ENCODE peak calls at places on chromosomes 16 and 17, in nine cellular contexts. One of them, this sample, is unnamed. For H4K20me1, the result is how much of the 10 kb centered on the place peaks cover.

GRCh38 chr17:82106697-82107305 is 8.8 kb upstream of the FASN start:
- DNase-seq in astrocyte: no peak
- DNase-seq in PC-9: no peak
- DNase-seq in HCT116: no peak
- DNase-seq in endothelial cell of umbilical vein: no peak
- DNase-seq in GM23248: no peak
- DNase-seq in fibroblast of lung: no peak
- DNase-seq in neural progenitor cell: no peak
- DNase-seq in PC-3: no peak
- DNase-seq in this sample: no peak

GRCh38 chr16:47699090-47699489 is 238.0 kb downstream of the PHKB start:
- DNase-seq in neural progenitor cell: no peak
- DNase-seq in PC-3: no peak
- DNase-seq in PC-9: no peak
- DNase-seq in astrocyte: no peak
- DNase-seq in endothelial cell of umbilical vein: no peak
- DNase-seq in GM23248: no peak
- DNase-seq in fibroblast of lung: no peak
- DNase-seq in HCT116: no peak
- DNase-seq in this sample: no peak

GRCh38 chr17:4901648-4902344 is 1.1 kb downstream of the CHRNE start:
- DNase-seq in PC-9: no peak
- DNase-seq in neural progenitor cell: no peak
- DNase-seq in endothelial cell of umbilical vein: peak
- DNase-seq in HCT116: no peak
- DNase-seq in fibroblast of lung: no peak
- DNase-seq in GM23248: no peak
- DNase-seq in astrocyte: no peak
- DNase-seq in PC-3: no peak
- DNase-seq in this sample: no peak

GRCh38 chr16:2720063-2720455 is at the start of gene PRSS27:
- DNase-seq in GM23248: no peak
- DNase-seq in neural progenitor cell: peak
- DNase-seq in PC-3: no peak
- DNase-seq in fibroblast of lung: no peak
- DNase-seq in PC-9: peak
- DNase-seq in HCT116: no peak
- DNase-seq in astrocyte: no peak
- DNase-seq in endothelial cell of umbilical vein: no peak
- DNase-seq in this sample: no peak

GRCh38 chr17:4161179-4161559 is 18.2 kb downstream of the CYB5D2 start:
- DNase-seq in HCT116: no peak
- DNase-seq in neural progenitor cell: no peak
- DNase-seq in endothelial cell of umbilical vein: peak
- DNase-seq in PC-9: peak
- DNase-seq in fibroblast of lung: peak
- DNase-seq in GM23248: peak
- DNase-seq in astrocyte: peak
- DNase-seq in PC-3: peak
- DNase-seq in this sample: peak

GRCh38 chr16:72886366-72886974 is 161.5 kb downstream of the ZFHX3 start:
- DNase-seq in PC-3: no peak
- DNase-seq in endothelial cell of umbilical vein: no peak
- DNase-seq in fibroblast of lung: no peak
- DNase-seq in PC-9: peak
- DNase-seq in neural progenitor cell: no peak
- DNase-seq in astrocyte: no peak
- DNase-seq in HCT116: no peak
- DNase-seq in GM23248: no peak
- DNase-seq in this sample: peak

GRCh38 chr17:1298616-1299015 is 19.2 kb downstream of the TRARG1 start:
- DNase-seq in endothelial cell of umbilical vein: no peak
- DNase-seq in PC-9: peak
- DNase-seq in HCT116: no peak
- DNase-seq in neural progenitor cell: peak
- DNase-seq in GM23248: peak
- DNase-seq in PC-3: no peak
- DNase-seq in astrocyte: no peak
- DNase-seq in fibroblast of lung: no peak
- DNase-seq in this sample: no peak

GRCh38 chr16:10988164-10988803 is 43.9 kb downstream of the CLEC16A start:
- DNase-seq in astrocyte: no peak
- DNase-seq in GM23248: peak
- DNase-seq in PC-3: peak
- DNase-seq in neural progenitor cell: peak
- DNase-seq in fibroblast of lung: no peak
- DNase-seq in endothelial cell of umbilical vein: no peak
- DNase-seq in PC-9: peak
- DNase-seq in HCT116: no peak
- DNase-seq in this sample: no peak

GRCh38 chr17:82713015-82713723 is 3.3 kb upstream of the FN3KRP start:
- DNase-seq in neural progenitor cell: no peak
- DNase-seq in astrocyte: no peak
- DNase-seq in PC-3: no peak
- DNase-seq in HCT116: no peak
- DNase-seq in GM23248: no peak
- DNase-seq in endothelial cell of umbilical vein: no peak
- DNase-seq in fibroblast of lung: no peak
- DNase-seq in PC-9: no peak
- DNase-seq in this sample: no peak

GRCh38 chr17:34579017-34579946 is at the start of gene TMEM132E:
- DNase-seq in endothelial cell of umbilical vein: peak
- DNase-seq in PC-3: no peak
- DNase-seq in fibroblast of lung: peak
- DNase-seq in GM23248: peak
- DNase-seq in astrocyte: peak
- DNase-seq in HCT116: no peak
- DNase-seq in neural progenitor cell: peak
- DNase-seq in PC-9: no peak
- DNase-seq in this sample: peak

GRCh38 chr17:4594406-4595349 is 10.3 kb downstream of the SMTNL2 start:
- DNase-seq in PC-3: no peak
- DNase-seq in PC-9: no peak
- DNase-seq in HCT116: no peak
- DNase-seq in endothelial cell of umbilical vein: no peak
- DNase-seq in neural progenitor cell: peak
- DNase-seq in fibroblast of lung: no peak
- DNase-seq in GM23248: no peak
- DNase-seq in astrocyte: no peak
- DNase-seq in this sample: no peak

GRCh38 chr17:76957600-76958464 is 89.6 kb downstream of the MGAT5B start:
- DNase-seq in neural progenitor cell: peak
- DNase-seq in fibroblast of lung: no peak
- DNase-seq in HCT116: no peak
- DNase-seq in GM23248: peak
- DNase-seq in astrocyte: peak
- DNase-seq in PC-9: no peak
- DNase-seq in PC-3: no peak
- DNase-seq in endothelial cell of umbilical vein: no peak
- DNase-seq in this sample: no peak

GRCh38 chr16:14460726-14461125 is 169.3 kb downstream of the PARN start:
- DNase-seq in endothelial cell of umbilical vein: no peak
- DNase-seq in HCT116: no peak
- DNase-seq in neural progenitor cell: no peak
- DNase-seq in fibroblast of lung: no peak
- DNase-seq in GM23248: no peak
- DNase-seq in PC-9: no peak
- DNase-seq in astrocyte: no peak
- DNase-seq in PC-3: no peak
- DNase-seq in this sample: no peak
- H3K4me2 ChIP-seq in endothelial cell of umbilical vein: no peak
- H3K4me2 ChIP-seq in HCT116: no peak
- H3K4me2 ChIP-seq in neural progenitor cell: no peak
- H3K4me2 ChIP-seq in fibroblast of lung: no peak
- H3K4me2 ChIP-seq in GM23248: no peak
- H3K4me2 ChIP-seq in PC-9: no peak
- H3K4me2 ChIP-seq in astrocyte: no peak
- H3K4me2 ChIP-seq in PC-3: no peak
- H3K4me2 ChIP-seq in this sample: no peak

DNA sequence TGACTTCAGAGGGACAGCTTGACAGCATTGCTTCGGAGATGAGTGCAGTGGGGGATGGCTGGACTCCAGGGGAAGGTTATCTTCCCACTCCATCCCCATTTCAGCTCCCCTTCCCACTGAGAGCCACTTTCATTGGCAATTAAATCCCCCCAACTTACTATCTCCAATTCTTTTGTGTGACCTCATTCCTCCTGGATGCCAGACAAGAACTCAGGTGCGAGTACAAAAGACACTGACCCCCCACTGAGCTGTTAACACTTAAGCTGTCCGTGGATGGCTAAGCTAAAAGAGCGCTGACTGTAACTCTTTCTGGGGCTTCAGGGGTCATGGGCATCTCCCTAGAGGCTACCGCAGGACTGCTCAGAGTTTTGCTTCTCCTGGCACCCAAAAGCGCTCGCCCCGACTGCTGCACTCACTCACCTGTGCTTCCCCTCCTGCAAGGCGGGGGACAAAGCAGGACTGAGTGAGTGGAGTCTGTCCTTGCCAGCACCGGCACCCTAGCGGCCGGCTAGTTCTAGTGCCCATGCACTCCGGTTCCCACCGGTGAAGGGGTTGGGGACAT is 44.8 kb upstream of the FBXO47 start:
- DNase-seq in PC-9: no peak
- DNase-seq in endothelial cell of umbilical vein: no peak
- DNase-seq in astrocyte: no peak
- DNase-seq in HCT116: no peak
- DNase-seq in GM23248: no peak
- DNase-seq in fibroblast of lung: no peak
- DNase-seq in PC-3: no peak
- DNase-seq in neural progenitor cell: peak
- DNase-seq in this sample: no peak
- H4K20me1 ChIP-seq in PC-9: under half
- H4K20me1 ChIP-seq in endothelial cell of umbilical vein: under half
- H4K20me1 ChIP-seq in astrocyte: under half
- H4K20me1 ChIP-seq in HCT116: under half
- H4K20me1 ChIP-seq in GM23248: under half
- H4K20me1 ChIP-seq in fibroblast of lung: under half
- H4K20me1 ChIP-seq in PC-3: under half
- H4K20me1 ChIP-seq in neural progenitor cell: under half
- H4K20me1 ChIP-seq in this sample: under half

DNA sequence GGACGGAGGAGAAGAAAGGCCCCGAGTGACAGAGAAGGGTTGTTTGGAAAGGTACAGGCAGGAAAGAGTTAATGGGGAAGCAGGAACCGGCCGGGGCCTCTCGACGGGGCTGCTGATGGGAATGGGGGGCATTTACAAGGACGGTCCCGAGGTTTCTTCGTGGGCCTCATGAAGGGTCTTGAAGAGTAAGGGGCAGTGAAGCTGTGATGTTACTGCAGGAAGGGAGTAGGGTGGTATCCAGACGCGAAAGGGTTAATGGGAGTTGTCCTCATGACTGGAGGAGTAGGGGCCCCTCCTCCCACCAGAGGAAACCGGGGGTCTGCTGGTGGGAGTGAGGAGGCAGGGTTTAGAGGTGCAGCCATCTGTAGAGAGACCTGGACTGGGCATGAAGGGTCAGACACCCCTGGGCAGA is 481 bp downstream of the PDK2 start:
- DNase-seq in PC-9: no peak
- DNase-seq in neural progenitor cell: peak
- DNase-seq in astrocyte: no peak
- DNase-seq in PC-3: no peak
- DNase-seq in endothelial cell of umbilical vein: no peak
- DNase-seq in fibroblast of lung: peak
- DNase-seq in GM23248: peak
- DNase-seq in HCT116: no peak
- DNase-seq in this sample: no peak
- H3K4me2 ChIP-seq in PC-9: peak
- H3K4me2 ChIP-seq in neural progenitor cell: peak
- H3K4me2 ChIP-seq in astrocyte: peak
- H3K4me2 ChIP-seq in PC-3: peak
- H3K4me2 ChIP-seq in endothelial cell of umbilical vein: peak
- H3K4me2 ChIP-seq in fibroblast of lung: peak
- H3K4me2 ChIP-seq in GM23248: peak
- H3K4me2 ChIP-seq in HCT116: peak
- H3K4me2 ChIP-seq in this sample: peak

GRCh38 chr17:67449065-67449464 is 72.0 kb downstream of the PITPNC1 start:
- DNase-seq in HCT116: no peak
- DNase-seq in PC-3: no peak
- DNase-seq in GM23248: no peak
- DNase-seq in PC-9: no peak
- DNase-seq in endothelial cell of umbilical vein: peak
- DNase-seq in fibroblast of lung: no peak
- DNase-seq in neural progenitor cell: no peak
- DNase-seq in astrocyte: no peak
- DNase-seq in this sample: no peak

GRCh38 chr17:67449885-67450755 is 73.0 kb downstream of the PITPNC1 start:
- DNase-seq in fibroblast of lung: no peak
- DNase-seq in endothelial cell of umbilical vein: no peak
- DNase-seq in PC-9: no peak
- DNase-seq in PC-3: no peak
- DNase-seq in GM23248: no peak
- DNase-seq in astrocyte: no peak
- DNase-seq in HCT116: no peak
- DNase-seq in neural progenitor cell: no peak
- DNase-seq in this sample: no peak

GRCh38 chr17:67456889-67457288 is 79.8 kb downstream of the PITPNC1 start:
- DNase-seq in HCT116: no peak
- DNase-seq in PC-3: no peak
- DNase-seq in fibroblast of lung: no peak
- DNase-seq in PC-9: no peak
- DNase-seq in neural progenitor cell: no peak
- DNase-seq in GM23248: no peak
- DNase-seq in endothelial cell of umbilical vein: no peak
- DNase-seq in astrocyte: no peak
- DNase-seq in this sample: no peak

GRCh38 chr17:67456103-67456502 is 79.0 kb downstream of the PITPNC1 start:
- DNase-seq in endothelial cell of umbilical vein: no peak
- DNase-seq in PC-9: no peak
- DNase-seq in PC-3: no peak
- DNase-seq in fibroblast of lung: no peak
- DNase-seq in astrocyte: no peak
- DNase-seq in neural progenitor cell: no peak
- DNase-seq in GM23248: no peak
- DNase-seq in HCT116: no peak
- DNase-seq in this sample: no peak

DNA sequence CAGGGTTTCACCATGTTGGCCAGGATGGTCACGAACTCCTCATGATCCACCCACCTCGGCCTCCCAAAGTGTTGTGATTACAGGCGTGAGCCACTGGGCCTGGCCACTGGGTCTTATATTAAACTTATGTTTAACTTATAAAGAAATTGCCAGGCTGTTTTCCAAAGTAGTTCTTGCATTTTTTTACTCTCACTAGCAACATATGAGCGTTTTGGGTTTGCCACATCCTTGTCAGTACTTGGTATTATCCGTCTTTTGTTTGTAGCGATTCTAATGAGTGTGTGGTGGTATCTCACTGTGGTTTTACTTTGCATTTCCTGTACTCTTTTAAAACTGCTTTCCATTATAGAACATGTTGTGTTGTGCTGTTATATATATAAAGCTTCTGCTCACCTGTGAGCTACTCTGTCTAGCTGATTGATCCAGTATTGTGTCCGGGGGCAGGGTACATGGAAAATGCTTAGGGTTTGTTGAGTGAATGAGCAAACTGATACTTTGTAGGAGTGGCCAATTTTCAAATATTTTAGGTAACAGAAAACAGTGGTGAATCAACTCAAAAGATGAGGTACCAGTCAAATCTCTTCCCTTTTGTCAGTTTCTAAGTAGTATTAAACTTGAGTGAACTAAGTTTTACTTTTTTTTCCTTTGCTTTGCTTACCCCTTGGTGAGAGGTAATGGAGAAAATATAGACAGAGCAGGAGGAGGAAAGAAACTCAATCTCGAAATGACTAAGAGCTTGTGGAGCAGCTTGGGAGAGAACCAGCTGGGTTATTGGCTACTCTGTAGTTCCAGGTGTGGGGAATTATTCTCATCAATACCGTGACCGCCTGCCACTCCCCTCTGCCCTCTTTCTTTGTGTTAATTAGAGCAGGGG is 75.8 kb downstream of the PITPNC1 start:
- DNase-seq in PC-3: no peak
- DNase-seq in HCT116: no peak
- DNase-seq in PC-9: no peak
- DNase-seq in neural progenitor cell: no peak
- DNase-seq in astrocyte: no peak
- DNase-seq in fibroblast of lung: no peak
- DNase-seq in endothelial cell of umbilical vein: no peak
- DNase-seq in GM23248: no peak
- DNase-seq in this sample: no peak
- H4K20me1 ChIP-seq in PC-3: under half
- H4K20me1 ChIP-seq in HCT116: under half
- H4K20me1 ChIP-seq in PC-9: under half
- H4K20me1 ChIP-seq in neural progenitor cell: under half
- H4K20me1 ChIP-seq in astrocyte: under half
- H4K20me1 ChIP-seq in fibroblast of lung: under half
- H4K20me1 ChIP-seq in endothelial cell of umbilical vein: under half
- H4K20me1 ChIP-seq in GM23248: under half
- H4K20me1 ChIP-seq in this sample: under half